ENCODE peak calls at places on chromosomes 5 and 9, in seven cellular contexts. One of them, this sample, is unnamed.

GRCh38 chr9:135476981-135477380 is 2.6 kb upstream of the PPP1R26 start:
- DNase-seq in fibroblast of mammary gland: no peak
- DNase-seq in AG09319: no peak
- DNase-seq in Daoy: no peak
- DNase-seq in AG08396: no peak
- DNase-seq in NCI-H774: no peak
- DNase-seq in stimulated activated effector memory CD8-positive, alpha-beta T cell treated with anti-CD3 and anti-CD28 coated beads, Interleukin-12 subunit alpha, Interleukin-12 subunit beta, amount 100 ng/mL, for 72 hours: no peak
- DNase-seq in this sample: no peak

GRCh38 chr9:17065062-17065461 is 69.8 kb upstream of the CNTLN start:
- DNase-seq in fibroblast of mammary gland: peak; percentile 27
- DNase-seq in AG09319: no peak
- DNase-seq in Daoy: peak; percentile 17
- DNase-seq in AG08396: no peak
- DNase-seq in NCI-H774: no peak
- DNase-seq in stimulated activated effector memory CD8-positive, alpha-beta T cell treated with anti-CD3 and anti-CD28 coated beads, Interleukin-12 subunit alpha, Interleukin-12 subunit beta, amount 100 ng/mL, for 72 hours: no peak
- DNase-seq in this sample: no peak

GRCh38 chr5:137856201-137856600 is 11.5 kb upstream of the MYOT start:
- DNase-seq in fibroblast of mammary gland: no peak
- DNase-seq in AG09319: no peak
- DNase-seq in Daoy: no peak
- DNase-seq in AG08396: no peak
- DNase-seq in NCI-H774: no peak
- DNase-seq in stimulated activated effector memory CD8-positive, alpha-beta T cell treated with anti-CD3 and anti-CD28 coated beads, Interleukin-12 subunit alpha, Interleukin-12 subunit beta, amount 100 ng/mL, for 72 hours: no peak
- DNase-seq in this sample: no peak

GRCh38 chr5:62597314-62597713 is 18.7 kb downstream of the LRRC70 start:
- DNase-seq in fibroblast of mammary gland: no peak
- DNase-seq in AG09319: no peak
- DNase-seq in Daoy: no peak
- DNase-seq in AG08396: no peak
- DNase-seq in NCI-H774: no peak
- DNase-seq in stimulated activated effector memory CD8-positive, alpha-beta T cell treated with anti-CD3 and anti-CD28 coated beads, Interleukin-12 subunit alpha, Interleukin-12 subunit beta, amount 100 ng/mL, for 72 hours: no peak
- DNase-seq in this sample: no peak

GRCh38 chr5:154388842-154389241 is 57.0 kb upstream of the SAP30L start:
- DNase-seq in fibroblast of mammary gland: no peak
- DNase-seq in AG09319: no peak
- DNase-seq in Daoy: no peak
- DNase-seq in AG08396: no peak
- DNase-seq in NCI-H774: no peak
- DNase-seq in stimulated activated effector memory CD8-positive, alpha-beta T cell treated with anti-CD3 and anti-CD28 coated beads, Interleukin-12 subunit alpha, Interleukin-12 subunit beta, amount 100 ng/mL, for 72 hours: no peak
- DNase-seq in this sample: no peak

GRCh38 chr5:142428036-142428772 is 103.4 kb upstream of the SPRY4 start:
- DNase-seq in fibroblast of mammary gland: no peak
- DNase-seq in AG09319: no peak
- DNase-seq in Daoy: no peak
- DNase-seq in AG08396: no peak
- DNase-seq in NCI-H774: no peak
- DNase-seq in stimulated activated effector memory CD8-positive, alpha-beta T cell treated with anti-CD3 and anti-CD28 coated beads, Interleukin-12 subunit alpha, Interleukin-12 subunit beta, amount 100 ng/mL, for 72 hours: no peak
- DNase-seq in this sample: no peak

GRCh38 chr9:128103589-128103962 is 24.0 kb downstream of the PTGES2 start:
- DNase-seq in fibroblast of mammary gland: no peak
- DNase-seq in AG09319: no peak
- DNase-seq in Daoy: no peak
- DNase-seq in AG08396: no peak
- DNase-seq in NCI-H774: no peak
- DNase-seq in stimulated activated effector memory CD8-positive, alpha-beta T cell treated with anti-CD3 and anti-CD28 coated beads, Interleukin-12 subunit alpha, Interleukin-12 subunit beta, amount 100 ng/mL, for 72 hours: no peak
- DNase-seq in this sample: no peak

GRCh38 chr9:134620751-134621557 is 20.6 kb upstream of the COL5A1 start:
- DNase-seq in fibroblast of mammary gland: no peak
- DNase-seq in AG09319: no peak
- DNase-seq in Daoy: no peak
- DNase-seq in AG08396: no peak
- DNase-seq in NCI-H774: no peak
- DNase-seq in stimulated activated effector memory CD8-positive, alpha-beta T cell treated with anti-CD3 and anti-CD28 coated beads, Interleukin-12 subunit alpha, Interleukin-12 subunit beta, amount 100 ng/mL, for 72 hours: no peak
- DNase-seq in this sample: no peak

GRCh38 chr5:154575869-154576806 is 98.1 kb upstream of the HAND1 start:
- DNase-seq in fibroblast of mammary gland: no peak
- DNase-seq in AG09319: no peak
- DNase-seq in Daoy: no peak
- DNase-seq in AG08396: no peak
- DNase-seq in NCI-H774: no peak
- DNase-seq in stimulated activated effector memory CD8-positive, alpha-beta T cell treated with anti-CD3 and anti-CD28 coated beads, Interleukin-12 subunit alpha, Interleukin-12 subunit beta, amount 100 ng/mL, for 72 hours: no peak
- DNase-seq in this sample: no peak